ENCODE peak calls at places on chromosomes 4 and X, in four cellular contexts. N, W, A and G are unnamed samples.

GRCh38 chr4:161188578-161188977 is 975.2 kb downstream of the FSTL5 start:
- DNase-seq in A (no peak), N (no peak), W (no peak), G (no peak)

GRCh38 chr4:164892018-164892417 is 15.0 kb downstream of the APELA start:
- DNase-seq in A (no peak), W (no peak), N (no peak), G (peak)

GRCh38 chr4:142080960-142081359 is 444.6 kb downstream of the IL15 start:
- DNase-seq in W (no peak), N (no peak), A (no peak), G (no peak)

GRCh38 chr4:11505225-11505971 is 76.7 kb upstream of the HS3ST1 start:
- DNase-seq in A (no peak), N (no peak), W (peak), G (no peak)

GRCh38 chr4:25484243-25484721 is 107.2 kb downstream of the ANAPC4 start:
- DNase-seq in A (no peak), W (no peak), N (no peak), G (peak)

GRCh38 chrX:82070948-82071347 is 869.0 kb downstream of the SH3BGRL start:
- DNase-seq in W (no peak), A (no peak), N (no peak), G (no peak)

GRCh38 chr4:96189761-96190160 is 349.9 kb downstream of the PDHA2 start:
- DNase-seq in N (no peak), A (no peak), W (no peak), G (no peak)

GRCh38 chr4:8201341-8201781 is 2.3 kb downstream of the SH3TC1 start:
- DNase-seq in N (no peak), A (no peak), W (no peak), G (peak)

GRCh38 chr4:141540643-141541042 is 95.7 kb upstream of the IL15 start:
- DNase-seq in A (no peak), W (no peak), N (no peak), G (no peak)

GRCh38 chr4:85474818-85475630 is at the start of gene ARHGAP24:
- DNase-seq in W (peak), N (peak), A (peak), G (peak)

GRCh38 chr4:118729287-118730286 is 44.4 kb downstream of the METTL14 start:
- DNase-seq in W (no peak), A (peak), N (no peak), G (no peak)

GRCh38 chr4:48268956-48269860 is at the start of gene TEC:
- DNase-seq in N (peak), A (no peak), W (peak), G (no peak)

GRCh38 chrX:44088755-44089154 is 115.6 kb upstream of the NDP start:
- DNase-seq in N (no peak), W (no peak), A (no peak), G (no peak)

GRCh38 chr4:113951263-113951662 is 28.2 kb downstream of the ARSJ start:
- DNase-seq in W (peak), N (no peak), A (no peak), G (no peak)

GRCh38 chr4:82201303-82201702 is 172.5 kb downstream of the HNRNPD start:
- DNase-seq in A (no peak), N (no peak), W (no peak), G (no peak)

GRCh38 chr4:159012381-159012780 is 90.5 kb upstream of the RAPGEF2 start:
- DNase-seq in N (no peak), W (no peak), A (no peak), G (no peak)

GRCh38 chr4:122796801-122797404 is 29.7 kb upstream of the FGF2 start:
- DNase-seq in N (no peak), W (no peak), A (no peak), G (no peak)

GRCh38 chr4:119149110-119149509 is 13.5 kb downstream of the MYOZ2 start:
- DNase-seq in W (no peak), N (no peak), A (no peak), G (no peak)

GRCh38 chr4:70747874-70748273 is 26.1 kb downstream of the RUFY3 start:
- DNase-seq in W (no peak), A (no peak), N (no peak), G (no peak)

GRCh38 chr4:180827193-180827592 is 1416.0 kb upstream of the TENM3 start:
- DNase-seq in N (no peak), W (no peak), A (peak), G (no peak)

GRCh38 chr4:154741877-154742851 is 1.6 kb upstream of the LRAT start:
- DNase-seq in W (no peak), A (no peak), N (no peak), G (no peak)

DNA sequence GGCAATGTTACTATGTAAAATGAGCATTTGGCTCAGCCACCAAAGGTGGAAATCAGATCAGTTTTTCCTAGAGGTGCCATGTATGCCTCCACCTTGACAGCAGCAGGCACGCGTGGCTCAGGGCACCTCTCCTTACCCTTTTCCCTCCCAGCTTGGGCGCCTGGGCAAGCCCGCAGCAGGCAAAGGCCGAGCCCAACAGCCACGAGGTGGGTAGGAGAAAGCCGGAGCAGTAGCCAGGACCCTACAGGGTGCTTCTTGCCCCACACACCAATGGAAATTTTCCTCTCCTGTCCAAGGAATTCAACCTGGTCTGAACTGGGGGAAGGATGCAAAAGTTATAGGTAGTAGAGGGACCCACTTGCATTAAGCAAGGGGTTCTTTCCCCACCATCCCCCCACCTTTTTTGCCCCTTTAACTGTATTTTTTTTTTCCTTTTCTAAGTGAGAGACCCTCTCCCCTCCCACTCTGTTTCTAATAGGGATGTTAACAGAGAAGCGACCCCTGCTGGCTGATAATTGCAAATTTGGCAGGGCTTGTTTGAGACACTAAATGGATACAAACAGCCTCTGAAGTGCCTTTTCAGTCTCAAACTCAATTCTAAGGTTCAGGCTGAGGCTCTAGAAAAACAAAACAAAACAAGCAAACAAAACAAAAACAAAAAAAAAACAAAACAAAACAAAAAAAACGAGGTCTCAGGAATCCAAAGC is 895.1 kb downstream of the PCDH18 start:
- DNase-seq in A (peak), W (peak), N (peak), G (no peak)
- TF ChIP-seq ATF3 in A (no peak), W (no peak), N (no peak), G (no peak)

GRCh38 chrX:41084360-41085104 is 713 bp upstream of the USP9X start:
- DNase-seq in N (peak), A (peak), W (peak), G (peak)
- TF ChIP-seq REST in N (no peak), A (no peak), W (no peak), G (peak)

GRCh38 chr4:53455766-53456165 is 78.3 kb downstream of the FIP1L1 start:
- DNase-seq in A (peak), W (no peak), N (no peak), G (no peak)
- TF ChIP-seq ATF3 in A (no peak), W (no peak), N (no peak), G (no peak)

GRCh38 chrX:15493118-15494082 is at the start of gene PIR:
- DNase-seq in W (peak), N (peak), A (peak), G (peak)
- TF ChIP-seq REST in W (no peak), N (no peak), A (no peak), G (no peak)

GRCh38 chr4:105471566-105472176 is 2.2 kb downstream of the PPA2 start:
- DNase-seq in N (peak), W (peak), A (peak), G (peak)

GRCh38 chr4:105474110-105474518 is 252 bp upstream of the PPA2 start:
- DNase-seq in A (no peak), N (no peak), W (no peak), G (no peak)

GRCh38 chr4:105472871-105473339 is 957 bp downstream of the PPA2 start:
- DNase-seq in W (no peak), N (no peak), A (no peak), G (peak)

DNA sequence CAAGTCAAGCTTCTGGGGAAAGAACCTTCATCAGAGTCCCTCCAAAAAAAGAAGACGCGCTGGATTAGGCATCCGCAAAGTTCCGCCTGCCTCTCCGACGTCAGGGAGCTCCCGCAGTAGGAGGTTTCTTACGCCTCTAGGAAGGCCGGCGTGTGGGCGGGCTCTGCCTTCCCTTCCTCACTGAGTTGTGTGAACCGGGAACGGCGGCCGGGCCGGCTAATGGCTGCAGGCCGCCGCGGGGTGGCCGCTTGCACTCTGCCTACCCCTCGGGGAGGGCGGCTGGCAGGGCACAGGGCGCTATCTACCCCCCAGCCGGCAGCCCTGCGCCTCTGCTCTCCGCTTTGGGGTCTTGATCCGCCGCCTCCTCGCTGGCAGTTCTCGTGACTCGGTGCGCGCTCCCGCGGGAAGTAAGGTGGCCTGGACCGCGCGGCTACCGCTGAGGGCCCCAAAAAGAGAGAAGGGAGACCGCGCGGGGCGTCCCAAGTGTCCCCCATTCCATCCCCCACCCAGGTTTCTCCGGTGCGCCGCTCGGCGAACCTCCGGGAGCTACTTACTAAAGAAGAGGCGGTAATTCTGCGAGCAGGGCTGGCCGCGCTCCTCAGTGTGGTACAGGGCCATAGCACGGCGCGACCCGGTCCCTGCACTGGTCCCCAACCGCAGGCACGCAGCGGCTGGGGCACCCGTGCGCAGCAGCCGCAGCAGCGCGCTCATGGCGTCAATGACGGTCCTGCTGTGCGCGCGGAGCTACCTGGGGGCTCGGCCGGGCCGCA is at the start of gene PPA2:
- DNase-seq in N (peak), A (peak), W (peak), G (peak)
- TF ChIP-seq ATF3 in N (peak), A (peak), W (no peak), G (no peak)

GRCh38 chr4:87651941-87652340 is 1.9 kb downstream of the DMP1 start:
- DNase-seq in W (no peak), A (no peak), N (no peak), G (no peak)
- TF ChIP-seq REST in W (no peak), A (no peak), N (no peak), G (no peak)

GRCh38 chrX:119055650-119056049 is 17.1 kb upstream of the CT47C1 start:
- DNase-seq in N (no peak), A (no peak), W (no peak), G (no peak)
- TF ChIP-seq ATF3 in N (no peak), A (no peak), W (no peak), G (no peak)

GRCh38 chr4:6361076-6361784 is 91.6 kb downstream of the WFS1 start:
- DNase-seq in A (no peak), W (no peak), N (no peak), G (no peak)

GRCh38 chr4:6364146-6364545 is 94.5 kb downstream of the WFS1 start:
- DNase-seq in W (no peak), A (no peak), N (no peak), G (no peak)

GRCh38 chr4:6362896-6363295 is 93.2 kb downstream of the WFS1 start:
- DNase-seq in A (peak), W (no peak), N (peak), G (no peak)

GRCh38 chr4:6360385-6360784 is 90.7 kb downstream of the WFS1 start:
- DNase-seq in W (no peak), A (no peak), N (no peak), G (no peak)

DNA sequence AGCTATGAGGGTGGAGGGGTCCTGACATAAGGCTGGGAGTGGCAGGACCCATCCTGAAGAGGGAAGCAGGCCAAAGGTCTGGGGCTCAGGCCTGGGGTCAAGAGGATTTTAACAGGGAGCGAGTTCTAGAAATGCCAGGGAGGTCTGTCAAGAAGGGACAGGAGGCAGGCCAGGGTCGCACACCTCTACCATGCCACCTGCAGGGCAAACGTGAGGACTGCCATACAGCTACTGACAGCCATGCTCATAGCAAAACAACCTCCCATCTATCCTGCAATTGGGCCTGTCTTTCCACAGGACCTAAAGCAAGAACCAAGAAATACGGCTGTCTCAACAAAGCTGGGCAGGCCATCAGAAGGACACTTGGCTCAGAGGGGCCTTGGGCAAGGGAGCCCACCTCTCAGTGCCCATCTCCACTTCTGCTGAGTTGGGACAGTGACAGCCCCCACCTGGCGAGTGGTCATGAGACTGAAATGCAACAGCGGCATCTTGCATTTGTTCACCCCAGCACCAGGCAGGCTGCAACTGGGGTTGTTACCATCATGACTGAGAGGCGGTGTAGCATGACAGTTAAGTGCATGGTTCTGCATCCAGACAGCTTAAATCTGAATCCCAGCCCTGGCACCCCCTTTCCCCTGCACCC is 92.7 kb downstream of the WFS1 start:
- DNase-seq in N (no peak), W (no peak), A (no peak), G (no peak)
- TF ChIP-seq REST in N (no peak), W (no peak), A (no peak), G (no peak)